ENCODE peak calls at places on chromosomes 7 and 10, in nine cellular contexts. M is fibroblast of lung, N is endothelial cell of umbilical vein, J is gastrocnemius medialis, T is mammary epithelial cell, Y is prostate gland, W is GM23338, G is esophagus squamous epithelium, L is body of pancreas. B is an unnamed sample.

GRCh38 chr10:78541528-78542470 is 508.1 kb downstream of the RPS24 start:
- DNase-seq in G (no peak), Y (no peak), J (no peak), N (no peak), L (no peak), M (peak; percentile 77), T (no peak), W (no peak), B (no peak)

GRCh38 chr10:49287689-49288340 is 11.2 kb upstream of the C10orf71 start:
- DNase-seq in L (no peak), G (no peak), W (no peak), J (peak; percentile 40), Y (no peak), N (no peak), T (no peak), M (no peak), B (no peak)

GRCh38 chr10:13100349-13101294 is 659 bp downstream of the OPTN start:
- DNase-seq in Y (peak; percentile 17), N (peak; percentile 53), G (no peak), M (peak; percentile 19), W (peak; percentile 53), J (no peak), L (peak; percentile 53), T (peak; percentile 42), B (no peak)

GRCh38 chr7:114082567-114082933 is 163.7 kb upstream of the PPP1R3A start:
- DNase-seq in Y (no peak), G (no peak), W (peak; percentile 5), J (no peak), T (no peak), N (no peak), M (no peak), L (peak; percentile 12), B (no peak)

GRCh38 chr10:124561206-124561605 is 99.6 kb downstream of the LHPP start:
- DNase-seq in Y (no peak), J (no peak), T (no peak), M (no peak), L (no peak), W (no peak), G (no peak), N (no peak), B (no peak)

GRCh38 chr10:34780818-34781380 is 34.2 kb downstream of the PARD3 start:
- DNase-seq in T (no peak), W (no peak), Y (no peak), L (peak; percentile 79), J (peak; percentile 59), M (peak; percentile 75), G (no peak), N (peak; percentile 73), B (no peak)

GRCh38 chr10:79137826-79138225 is 69.1 kb downstream of the ZMIZ1 start:
- DNase-seq in L (no peak), J (no peak), G (no peak), W (no peak), Y (no peak), N (no peak), M (peak; percentile 57), T (no peak), B (no peak)

GRCh38 chr10:124296813-124297788 is 121.6 kb downstream of the OAT start:
- DNase-seq in G (no peak), Y (no peak), L (no peak), N (no peak), J (no peak), M (no peak), W (no peak), T (no peak), B (no peak)

GRCh38 chr7:117127585-117128168 is 174.4 kb downstream of the ST7 start:
- DNase-seq in G (no peak), T (peak; percentile 31), N (peak; percentile 74), L (peak; percentile 67), W (peak; percentile 68), M (peak; percentile 76), J (no peak), Y (peak; percentile 47), B (peak; percentile 11)

GRCh38 chr10:5732141-5732540 is 47.5 kb downstream of the TASOR2 start:
- DNase-seq in J (no peak), N (no peak), T (no peak), Y (no peak), L (no peak), G (no peak), W (no peak), M (no peak), B (no peak)

GRCh38 chr7:69962077-69962855 is 364.0 kb downstream of the AUTS2 start:
- DNase-seq in T (no peak), W (peak; percentile 27), J (no peak), Y (peak; percentile 7), N (no peak), G (no peak), L (peak; percentile 60), M (peak; percentile 22), B (no peak)

GRCh38 chr7:111560773-111561658 is 1.3 kb downstream of the IMMP2L start:
- DNase-seq in Y (no peak), T (peak; percentile 48), M (peak; percentile 61), L (peak; percentile 11), W (peak; percentile 78), J (no peak), N (peak; percentile 67), G (no peak), B (no peak)

GRCh38 chr7:139536158-139536557 is 12.7 kb downstream of the CLEC2L start:
- DNase-seq in T (no peak), J (no peak), Y (no peak), G (no peak), M (no peak), N (no peak), L (no peak), W (no peak), B (no peak)
- H3K36me3 ChIP-seq in T (no peaks in the 10 kb centered on the region), J (no peaks in the 10 kb centered on the region), Y (no peaks in the 10 kb centered on the region), G (no peaks in the 10 kb centered on the region), M (no peaks in the 10 kb centered on the region), N (no peaks in the 10 kb centered on the region), L (no peaks in the 10 kb centered on the region), W (no peaks in the 10 kb centered on the region), B (no peaks in the 10 kb centered on the region)

GRCh38 chr10:1043532-1043995 is 5.4 kb downstream of the IDI1 start:
- DNase-seq in M (no peak), G (no peak), L (no peak), J (no peak), W (no peak), T (no peak), Y (no peak), N (peak; percentile 32), B (no peak)
- H3K4me3 ChIP-seq in M (no peak overlapping the region), G (no peak overlapping the region), L (no peak overlapping the region), J (no peak overlapping the region), W (no peak overlapping the region), T (no peak overlapping the region), Y (no peak overlapping the region), N (peak overlapping the region; percentile 2), B (no peak overlapping the region)

DNA sequence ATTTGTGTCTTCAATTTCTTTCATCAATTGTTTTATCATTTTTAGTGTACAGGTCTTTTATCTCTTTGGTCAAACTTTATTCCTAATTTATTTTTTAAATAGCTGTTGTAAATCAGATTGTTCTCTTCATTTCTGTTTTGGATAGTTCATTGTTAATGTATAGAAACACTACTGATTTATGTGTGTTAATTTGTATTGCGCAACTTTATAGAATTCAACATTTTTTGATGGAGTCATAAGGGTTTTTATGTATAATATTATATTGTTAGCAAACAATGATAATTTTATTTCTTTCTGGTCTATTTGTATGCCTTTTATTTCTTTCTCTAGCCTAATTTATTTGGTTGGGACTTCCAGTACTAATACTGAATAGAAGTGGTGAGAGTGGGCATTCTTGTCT is 181.2 kb downstream of the CCDC7 start:
- DNase-seq in L (no peak), T (no peak), W (no peak), M (no peak), N (no peak), G (no peak), Y (no peak), J (no peak), B (no peak)
- TF ChIP-seq CTCF in L (no peak), T (no peak), W (no peak), M (no peak), N (no peak), G (no peak), Y (no peak), J (no peak), B (no peak)

GRCh38 chr7:41688012-41688625 is 14.8 kb downstream of the INHBA start:
- DNase-seq in W (no peak), G (no peak), L (no peak), Y (no peak), T (no peak), N (no peak), M (no peak), J (no peak), B (no peak)

GRCh38 chr7:41685684-41686083 is 17.2 kb downstream of the INHBA start:
- DNase-seq in N (peak; percentile 76), L (no peak), M (no peak), G (no peak), T (peak; percentile 69), Y (no peak), J (no peak), W (no peak), B (no peak)

GRCh38 chr7:41693150-41693997 is 9.5 kb downstream of the INHBA start:
- DNase-seq in M (peak; percentile 66), J (no peak), Y (no peak), N (no peak), G (no peak), L (no peak), T (no peak), W (no peak), B (no peak)

GRCh38 chr7:41691286-41691966 is 11.5 kb downstream of the INHBA start:
- DNase-seq in N (no peak), W (no peak), M (no peak), J (no peak), T (no peak), Y (no peak), L (no peak), G (no peak), B (no peak)

GRCh38 chr7:41689815-41690214 is 13.1 kb downstream of the INHBA start:
- DNase-seq in T (no peak), M (no peak), N (no peak), W (no peak), G (no peak), J (no peak), Y (no peak), L (no peak), B (no peak)
- H3K36me3 ChIP-seq in T (peaks cover 66% of the 10 kb centered on the region), M (peaks cover 25% of the 10 kb centered on the region), N (peaks cover 11% of the 10 kb centered on the region), W (no peaks in the 10 kb centered on the region), G (peaks cover 4% of the 10 kb centered on the region), J (no peaks in the 10 kb centered on the region), Y (no peaks in the 10 kb centered on the region), L (no peaks in the 10 kb centered on the region), B (peaks cover 5% of the 10 kb centered on the region)